ENCODE peak calls at places on chromosomes 11 and 22, in six cellular contexts. Q, S, Z, T, C and R are unnamed samples.

GRCh38 chr11:132253469-132254264 is 883.3 kb downstream of the NTM start:
- DNase-seq in Z (no peak), Q (no peak), T (no peak), S (no peak), C (no peak), R (no peak)

GRCh38 chr11:112579282-112579681 is 318.6 kb upstream of the PLET1 start:
- DNase-seq in Q (no peak), Z (no peak), T (no peak), S (no peak), C (no peak), R (no peak)

GRCh38 chr11:63710476-63711217 is 29.3 kb downstream of the RTN3 start:
- DNase-seq in Z (no peak), S (no peak), C (no peak), T (peak; percentile 82), Q (no peak), R (no peak)

GRCh38 chr11:911031-911889 is 650 bp upstream of the CHID1 start:
- DNase-seq in Z (peak; percentile 19), Q (no peak), T (peak; percentile 46), C (no peak), S (no peak), R (no peak)

GRCh38 chr22:25514436-25514835 is 50.0 kb upstream of the GRK3 start:
- DNase-seq in S (no peak), Z (no peak), T (no peak), C (no peak), Q (no peak), R (no peak)

GRCh38 chr11:29135504-29135903 is 881.3 kb downstream of the KCNA4 start:
- DNase-seq in C (no peak), Z (no peak), T (no peak), S (no peak), Q (no peak), R (no peak)

GRCh38 chr11:123093686-123094085 is 31.8 kb upstream of the HSPA8 start:
- DNase-seq in C (no peak), Q (no peak), T (no peak), Z (no peak), S (no peak), R (no peak)

GRCh38 chr11:113554531-113554930 is 79.3 kb upstream of the DRD2 start:
- DNase-seq in T (no peak), Z (no peak), S (no peak), C (no peak), Q (no peak), R (no peak)

GRCh38 chr11:118883368-118884071 is at the start of gene CXCR5:
- DNase-seq in C (no peak), Q (no peak), T (no peak), Z (no peak), S (no peak), R (no peak)

GRCh38 chr11:129643031-129643721 is 172.5 kb upstream of the TMEM45B start:
- DNase-seq in T (peak; percentile 53), Q (no peak), S (no peak), Z (no peak), C (no peak), R (no peak)

GRCh38 chr11:85628771-85629341 is 463 bp downstream of the TMEM126B start:
- DNase-seq in C (no peak), Z (no peak), S (no peak), T (no peak), Q (no peak), R (no peak)

GRCh38 chr11:1650918-1651262 is 21.3 kb downstream of the KRTAP5-5 start:
- DNase-seq in S (no peak), Z (no peak), C (no peak), T (no peak), Q (no peak), R (no peak)

GRCh38 chr11:19380375-19380774 is 139.6 kb upstream of the E2F8 start:
- DNase-seq in Z (no peak), S (no peak), T (peak; percentile 67), Q (peak; percentile 29), C (no peak), R (no peak)

GRCh38 chr11:126113515-126113957 is 50.9 kb upstream of the CDON start:
- DNase-seq in S (no peak), C (peak; percentile 61), T (peak; percentile 99), Z (no peak), Q (peak; percentile 44), R (no peak)

GRCh38 chr22:38081941-38082828 is 1.8 kb downstream of the SLC16A8 start:
- DNase-seq in Z (no peak), T (no peak), C (no peak), Q (no peak), S (no peak), R (no peak)

GRCh38 chr22:50282361-50283144 is 12.4 kb upstream of the MAPK11 start:
- DNase-seq in T (peak; percentile 48), C (no peak), Q (peak; percentile 77), Z (no peak), S (no peak), R (no peak)

GRCh38 chr22:24141586-24141985 is 39.7 kb upstream of the SUSD2 start:
- DNase-seq in Q (no peak), C (no peak), Z (peak; percentile 88), S (no peak), T (peak; percentile 30), R (no peak)

GRCh38 chr11:116224154-116224888 is 548.5 kb downstream of the BUD13 start:
- DNase-seq in T (peak; percentile 41), S (no peak), Q (peak; percentile 6), C (peak; percentile 63), Z (peak; percentile 42), R (no peak)

GRCh38 chr11:106331163-106331562 is 253.7 kb downstream of the AASDHPPT start:
- DNase-seq in C (no peak), Q (no peak), T (no peak), Z (no peak), S (no peak), R (no peak)

GRCh38 chr11:16091862-16092261 is 264.5 kb downstream of the SOX6 start:
- DNase-seq in T (no peak), C (no peak), S (no peak), Z (no peak), Q (no peak), R (no peak)

GRCh38 chr11:16097543-16097942 is 258.8 kb downstream of the SOX6 start:
- DNase-seq in S (no peak), T (no peak), Z (no peak), Q (no peak), C (no peak), R (no peak)

GRCh38 chr11:16095756-16096155 is 260.6 kb downstream of the SOX6 start:
- DNase-seq in Z (no peak), S (no peak), Q (no peak), C (no peak), T (no peak), R (no peak)

GRCh38 chr11:16096336-16096735 is 260.0 kb downstream of the SOX6 start:
- DNase-seq in Z (no peak), T (peak; percentile 23), S (no peak), C (no peak), Q (no peak), R (no peak)

DNA sequence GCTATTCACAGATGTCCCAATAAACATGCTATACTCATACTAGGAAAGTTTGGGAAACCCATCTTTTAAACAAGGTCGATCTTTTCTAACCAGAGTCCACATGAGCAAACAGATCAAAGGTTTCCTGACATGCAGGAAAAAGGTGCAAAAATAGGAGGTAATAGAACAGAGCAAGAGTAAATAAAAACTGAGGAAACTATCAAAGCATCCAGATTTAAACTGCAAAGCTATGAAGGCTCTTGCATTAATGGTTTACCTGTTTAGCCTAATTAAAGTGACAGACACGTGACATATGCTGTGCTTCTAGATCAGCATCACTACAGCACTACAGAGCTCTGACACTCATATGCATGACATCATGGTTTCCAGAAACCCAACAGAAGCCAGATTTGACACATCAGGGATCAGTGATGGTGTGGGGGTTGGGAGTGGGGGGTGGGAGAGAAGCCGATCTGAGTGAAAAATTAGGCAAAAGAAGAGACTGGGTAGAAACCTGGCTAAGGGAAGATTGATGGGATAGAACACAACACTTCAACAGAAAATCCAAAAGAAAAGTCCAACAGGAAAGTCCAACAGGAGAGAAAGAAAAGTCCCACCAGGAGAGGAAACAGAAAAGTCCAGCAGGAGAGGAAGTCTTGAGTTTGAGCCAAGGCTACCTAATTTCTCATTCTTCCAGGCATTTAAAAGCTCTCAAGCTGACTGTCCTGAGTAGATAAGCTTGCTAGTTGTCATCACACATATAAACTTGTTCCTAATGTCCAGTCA is 262.3 kb downstream of the SOX6 start:
- DNase-seq in C (no peak), Z (no peak), Q (no peak), T (no peak), S (no peak), R (no peak)
- H2AFZ ChIP-seq in C (no peak overlapping the region), Z (no peak overlapping the region), Q (no peak overlapping the region), T (no peak overlapping the region), S (no peak overlapping the region), R (no peak overlapping the region)

DNA sequence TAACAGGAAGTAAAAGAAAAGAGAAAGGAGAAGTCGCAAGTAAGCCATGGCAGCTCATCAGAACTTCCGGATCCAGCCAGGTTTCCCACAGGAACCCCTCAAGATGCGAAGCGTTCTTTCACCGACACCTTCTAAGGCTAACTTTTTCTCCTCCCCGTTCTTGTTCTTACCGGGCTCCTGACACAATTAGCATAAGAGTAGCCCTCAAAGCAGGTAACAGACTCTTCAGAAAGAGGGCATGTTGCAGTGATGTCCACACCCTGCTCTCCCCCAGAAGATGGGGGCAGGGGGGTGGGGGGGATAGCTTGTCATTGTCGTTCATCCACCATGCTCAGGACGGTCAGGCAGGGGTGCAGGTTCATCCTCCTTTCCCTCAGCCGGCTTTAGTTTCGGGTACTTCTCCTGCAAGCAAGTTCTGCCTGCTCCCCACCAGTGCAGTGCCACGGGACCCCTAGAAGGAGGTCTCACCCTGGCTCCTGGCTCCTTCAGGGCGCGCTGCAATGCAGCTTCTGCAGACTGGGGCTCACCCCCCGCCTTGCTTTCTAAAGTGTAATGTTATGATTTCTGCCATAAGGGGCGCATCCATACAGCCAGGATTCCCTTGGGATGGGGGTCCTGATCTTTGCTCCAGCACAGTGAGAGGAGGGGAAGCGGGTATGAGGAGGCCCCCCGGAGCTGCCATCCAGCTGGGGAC is 2.3 kb downstream of the OPCML start:
- DNase-seq in C (no peak), Q (no peak), Z (no peak), T (no peak), S (no peak), R (no peak)
- H2AFZ ChIP-seq in C (no peak overlapping the region), Q (no peak overlapping the region), Z (no peak overlapping the region), T (no peak overlapping the region), S (no peak overlapping the region), R (no peak overlapping the region)

GRCh38 chr11:47552086-47552580 is 799 bp downstream of the CELF1 start:
- DNase-seq in C (peak; percentile 52), T (peak; percentile 58), Z (peak; percentile 35), Q (no peak), S (no peak), R (no peak)
- H2AFZ ChIP-seq in C (no peak overlapping the region), T (peak overlapping the region; percentile 28), Z (peak overlapping the region; percentile 50), Q (no peak overlapping the region), S (no peak overlapping the region), R (peak overlapping the region; percentile 0)

DNA sequence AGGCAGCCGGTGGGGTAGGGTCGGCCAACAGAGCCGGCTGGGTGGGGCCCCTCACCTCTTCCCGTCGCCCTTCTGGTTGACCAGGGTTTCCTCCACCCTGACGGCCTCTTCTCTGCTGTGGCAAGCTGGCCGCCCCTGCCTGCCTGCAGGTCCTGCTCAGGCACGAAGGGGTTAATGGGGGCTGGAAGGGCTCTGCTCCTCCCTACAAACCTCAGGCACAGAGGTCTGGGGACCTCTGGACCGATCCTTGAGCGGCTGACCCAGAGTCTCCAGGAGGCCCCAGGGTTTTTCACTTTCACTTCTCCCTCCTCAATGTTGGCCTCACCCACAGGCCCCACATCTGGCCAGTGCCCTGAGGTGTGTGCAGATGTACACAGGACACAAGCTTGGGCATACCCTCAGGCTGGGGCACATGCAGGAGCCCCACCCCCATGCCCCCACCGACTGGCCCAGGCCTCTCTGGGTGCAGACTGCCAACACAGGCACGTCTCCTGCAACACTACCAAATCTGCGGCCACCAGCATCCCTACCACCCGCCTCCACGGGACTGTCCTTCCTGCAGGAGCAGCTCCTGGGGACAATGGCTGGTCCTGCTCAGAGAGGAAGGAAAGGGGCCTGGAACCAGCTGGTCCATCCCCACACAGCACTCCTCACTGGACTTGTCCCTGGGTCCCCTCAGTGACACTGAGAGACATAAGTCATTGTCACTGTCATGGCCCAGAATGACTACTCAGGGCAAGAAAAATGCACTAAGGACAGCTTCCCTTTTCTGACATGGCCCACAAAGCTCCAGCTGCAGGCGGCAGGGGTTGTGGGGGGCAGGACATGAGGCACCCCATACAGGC is 3.2 kb upstream of the TBX1 start:
- DNase-seq in T (no peak), Z (peak; percentile 30), C (no peak), Q (no peak), S (no peak), R (no peak)
- H2AFZ ChIP-seq in T (no peak overlapping the region), Z (peak overlapping the region; percentile 43), C (no peak overlapping the region), Q (no peak overlapping the region), S (no peak overlapping the region), R (no peak overlapping the region)